ENCODE peak calls at places on chromosomes 13 and 19, in six cellular contexts. U, V, T, W, N and S are unnamed samples.

GRCh38 chr19:47608074-47608907 is 643 bp upstream of the BICRA start:
- DNase-seq in U (peak), V (peak), T (peak), W (peak), N (peak), S (peak)

GRCh38 chr19:35718345-35719041 is 690 bp downstream of the KMT2B start:
- DNase-seq in U (peak), V (peak), T (peak), W (no peak), N (peak), S (no peak)

GRCh38 chr13:37681295-37682032 is 82.9 kb upstream of the POSTN start:
- DNase-seq in U (no peak), V (no peak), T (peak), W (no peak), N (no peak), S (no peak)

GRCh38 chr19:22286151-22286810 is at the start of gene ZNF729:
- DNase-seq in U (no peak), V (peak), T (no peak), W (no peak), N (no peak), S (peak)

GRCh38 chr19:48461982-48462655 is 6.7 kb downstream of the KCNJ14 start:
- DNase-seq in U (no peak), V (no peak), T (peak), W (no peak), N (no peak), S (no peak)

GRCh38 chr13:106182404-106182803 is 353.1 kb downstream of the EFNB2 start:
- DNase-seq in U (no peak), V (peak), T (peak), W (no peak), N (no peak), S (no peak)

GRCh38 chr13:63625869-63626268 is 2210.2 kb upstream of the PCDH20 start:
- DNase-seq in U (no peak), V (peak), T (no peak), W (no peak), N (no peak), S (no peak)

GRCh38 chr13:31538067-31539042 is 201.0 kb upstream of the RXFP2 start:
- DNase-seq in U (no peak), V (peak), T (peak), W (peak), N (no peak), S (no peak)